ENCODE peak calls at places on chromosomes 11 and 22, in ten cellular contexts. L, S, V, U, E, A, K, Q, M and B are unnamed samples.

GRCh38 chr11:48006301-48006992 is 26.1 kb downstream of the PTPRJ start:
- DNase-seq in L (no peak), S (no peak), V (no peak), U (peak), E (no peak), A (no peak), K (no peak), Q (peak), M (no peak), B (peak)

GRCh38 chr11:93646399-93646798 is 15.1 kb upstream of the CEP295 start:
- DNase-seq in L (no peak), S (no peak), V (no peak), U (no peak), E (no peak), A (no peak), K (no peak), Q (no peak), M (no peak), B (no peak)

GRCh38 chr11:71279916-71280645 is 27.7 kb upstream of the SHANK2 start:
- DNase-seq in L (no peak), S (peak), V (no peak), U (no peak), E (no peak), A (no peak), K (no peak), Q (no peak), M (no peak), B (no peak)

GRCh38 chr11:63564056-63564784 is 1.0 kb upstream of the PLAAT2 start:
- DNase-seq in L (no peak), S (no peak), V (no peak), U (no peak), E (no peak), A (no peak), K (no peak), Q (no peak), M (no peak), B (peak)

GRCh38 chr11:68354181-68354872 is 41.9 kb downstream of the LRP5 start:
- DNase-seq in L (no peak), S (peak), V (peak), U (peak), E (peak), A (peak), K (peak), Q (peak), M (peak), B (no peak)

GRCh38 chr11:83044958-83045712 is 26.6 kb downstream of the RAB30 start:
- DNase-seq in L (no peak), S (no peak), V (no peak), U (no peak), E (no peak), A (no peak), K (no peak), Q (peak), M (no peak), B (no peak)

GRCh38 chr11:35174666-35175065 is 35.7 kb downstream of the CD44 start:
- DNase-seq in L (no peak), S (no peak), V (no peak), U (no peak), E (no peak), A (no peak), K (no peak), Q (peak), M (no peak), B (no peak)

GRCh38 chr11:110198031-110198729 is 98.2 kb downstream of the RDX start:
- DNase-seq in L (no peak), S (no peak), V (no peak), U (no peak), E (no peak), A (peak), K (no peak), Q (peak), M (no peak), B (no peak)

GRCh38 chr11:95327273-95327948 is 96.4 kb upstream of the SESN3 start:
- DNase-seq in L (no peak), S (no peak), V (no peak), U (no peak), E (no peak), A (no peak), K (no peak), Q (no peak), M (peak), B (no peak)

GRCh38 chr11:14373941-14374646 is 15.1 kb upstream of the RRAS2 start:
- DNase-seq in L (no peak), S (no peak), V (peak), U (peak), E (no peak), A (peak), K (no peak), Q (peak), M (peak), B (no peak)

GRCh38 chr11:111933872-111934271 is 3.3 kb upstream of the DIXDC1 start:
- DNase-seq in L (no peak), S (no peak), V (no peak), U (no peak), E (no peak), A (no peak), K (no peak), Q (no peak), M (no peak), B (no peak)

GRCh38 chr22:17213976-17214375 is 5.3 kb downstream of the ADA2 start:
- DNase-seq in L (no peak), S (peak), V (peak), U (peak), E (peak), A (peak), K (no peak), Q (peak), M (peak), B (peak)

GRCh38 chr22:50422961-50423815 is 51.6 kb downstream of the SBF1 start:
- DNase-seq in L (no peak), S (no peak), V (no peak), U (no peak), E (no peak), A (no peak), K (no peak), Q (no peak), M (no peak), B (no peak)

GRCh38 chr11:3684129-3684685 is 13.0 kb upstream of the CHRNA10 start:
- DNase-seq in L (no peak), S (no peak), V (no peak), U (no peak), E (no peak), A (no peak), K (no peak), Q (no peak), M (no peak), B (no peak)

GRCh38 chr11:47388697-47389576 is 10.6 kb upstream of the SPI1 start:
- DNase-seq in L (no peak), S (no peak), V (no peak), U (no peak), E (no peak), A (no peak), K (no peak), Q (no peak), M (no peak), B (no peak)

GRCh38 chr11:126407101-126407521 is 51.6 kb downstream of the ST3GAL4 start:
- DNase-seq in L (no peak), S (no peak), V (peak), U (no peak), E (no peak), A (no peak), K (no peak), Q (no peak), M (no peak), B (no peak)

GRCh38 chr11:118530180-118530682 is 761 bp upstream of the TMEM25 start:
- DNase-seq in L (no peak), S (no peak), V (no peak), U (no peak), E (no peak), A (peak), K (no peak), Q (no peak), M (peak), B (no peak)

GRCh38 chr11:60378359-60378758 is at the start of gene MS4A7:
- DNase-seq in L (no peak), S (no peak), V (peak), U (no peak), E (peak), A (peak), K (no peak), Q (no peak), M (no peak), B (peak)

GRCh38 chr22:25053153-25053805 is 100.8 kb downstream of the KIAA1671 start:
- DNase-seq in L (no peak), S (no peak), V (no peak), U (no peak), E (no peak), A (peak), K (no peak), Q (no peak), M (no peak), B (no peak)

GRCh38 chr11:60971520-60971919 is at the start of gene CD6:
- DNase-seq in L (no peak), S (no peak), V (no peak), U (no peak), E (no peak), A (no peak), K (no peak), Q (no peak), M (no peak), B (peak)

GRCh38 chr11:70327717-70328116 is 57.2 kb downstream of the PPFIA1 start:
- DNase-seq in L (no peak), S (no peak), V (no peak), U (no peak), E (no peak), A (no peak), K (no peak), Q (no peak), M (no peak), B (peak)

GRCh38 chr11:14617241-14618027 is 26.2 kb upstream of the PDE3B start:
- DNase-seq in L (no peak), S (no peak), V (no peak), U (no peak), E (no peak), A (no peak), K (no peak), Q (peak), M (no peak), B (no peak)

GRCh38 chr11:86138958-86139357 is 70.1 kb upstream of the PICALM start:
- DNase-seq in L (no peak), S (no peak), V (no peak), U (no peak), E (no peak), A (no peak), K (no peak), Q (peak), M (no peak), B (peak)

GRCh38 chr11:113874920-113875413 is 405 bp downstream of the USP28 start:
- DNase-seq in L (no peak), S (no peak), V (no peak), U (peak), E (no peak), A (peak), K (no peak), Q (no peak), M (no peak), B (peak)

GRCh38 chr11:16966633-16967346 is 47.4 kb downstream of the PLEKHA7 start:
- DNase-seq in L (no peak), S (no peak), V (no peak), U (no peak), E (no peak), A (no peak), K (no peak), Q (no peak), M (no peak), B (no peak)

GRCh38 chr11:30342736-30343166 is 19.8 kb downstream of the ARL14EP start:
- DNase-seq in L (no peak), S (no peak), V (no peak), U (no peak), E (no peak), A (no peak), K (no peak), Q (no peak), M (no peak), B (peak)

GRCh38 chr11:7332451-7332850 is 80.7 kb downstream of the SYT9 start:
- DNase-seq in L (no peak), S (no peak), V (no peak), U (no peak), E (no peak), A (no peak), K (no peak), Q (no peak), M (no peak), B (no peak)

GRCh38 chr11:73106347-73106746 is 35.8 kb downstream of the FCHSD2 start:
- DNase-seq in L (no peak), S (no peak), V (no peak), U (no peak), E (no peak), A (no peak), K (no peak), Q (no peak), M (no peak), B (no peak)

GRCh38 chr11:69816671-69817070 is 2.5 kb downstream of the FGF3 start:
- DNase-seq in L (no peak), S (no peak), V (no peak), U (no peak), E (no peak), A (no peak), K (no peak), Q (no peak), M (no peak), B (no peak)

GRCh38 chr11:134578807-134579708 is 167.0 kb upstream of the B3GAT1 start:
- DNase-seq in L (no peak), S (peak), V (no peak), U (no peak), E (no peak), A (no peak), K (no peak), Q (no peak), M (no peak), B (no peak)
- TF ChIP-seq CTCF in L (peak), S (no peak), V (no peak), U (no peak), E (peak), A (no peak), K (no peak), Q (no peak), M (no peak), B (no peak)

DNA sequence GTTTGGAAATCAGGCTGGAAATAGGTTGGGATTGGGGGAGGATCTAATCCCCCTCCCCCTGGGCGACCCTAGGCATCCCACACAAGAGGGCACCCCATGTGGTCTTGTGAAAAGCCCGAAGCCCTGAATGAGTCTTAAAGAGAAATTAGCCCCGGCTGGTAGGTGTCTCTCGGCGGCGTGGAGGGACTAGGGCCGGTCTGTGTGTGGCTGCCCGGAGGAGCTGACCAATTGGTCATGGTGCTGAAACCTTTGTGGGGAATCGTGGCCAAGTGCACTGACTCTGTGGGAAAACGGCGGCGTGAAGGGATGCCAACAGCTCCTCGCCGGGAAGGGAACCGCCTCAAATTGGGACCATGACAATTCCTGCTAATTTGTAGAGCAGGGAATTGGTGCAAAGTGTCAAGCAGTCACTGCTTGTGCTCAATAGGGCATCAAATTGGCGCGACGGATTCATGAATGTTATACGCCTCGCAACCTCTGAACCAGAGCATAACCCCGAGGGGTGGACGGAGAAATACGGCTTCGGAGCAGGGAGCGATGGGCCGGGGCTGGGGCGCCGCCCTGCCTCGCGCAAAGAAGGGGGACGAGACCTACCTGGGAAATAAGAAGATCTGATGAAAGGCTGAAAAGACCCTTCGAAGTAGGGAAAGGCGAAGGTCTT is 1.5 kb downstream of the DBX1 start:
- DNase-seq in L (no peak), S (peak), V (peak), U (peak), E (peak), A (peak), K (no peak), Q (peak), M (peak), B (peak)
- H3K4me3 ChIP-seq in L (no peak), S (no peak), V (no peak), U (no peak), E (no peak), A (no peak), K (no peak), Q (no peak), M (no peak), B (no peak)

DNA sequence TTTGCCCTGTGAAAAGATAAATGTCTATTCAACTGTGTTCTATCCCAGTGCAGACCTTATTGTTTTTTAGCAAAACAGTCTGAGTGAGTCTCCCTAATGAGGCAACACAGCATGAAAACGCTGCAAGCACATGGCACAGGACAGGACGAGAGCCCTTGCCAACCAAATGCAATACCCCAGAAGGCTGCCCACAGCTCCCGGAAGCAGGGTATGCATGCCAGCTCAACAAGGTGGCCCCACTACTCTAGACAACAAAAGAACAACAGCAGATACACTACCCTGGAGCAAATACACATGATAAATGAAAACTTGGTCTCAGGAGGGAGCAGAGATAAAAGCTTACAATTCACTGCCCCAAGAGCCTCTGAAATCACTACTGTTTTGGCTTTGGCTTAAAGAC is 785.4 kb upstream of the API5 start:
- DNase-seq in L (no peak), S (no peak), V (no peak), U (no peak), E (no peak), A (no peak), K (no peak), Q (no peak), M (no peak), B (no peak)
- TF ChIP-seq CTCF in L (no peak), S (no peak), V (no peak), U (no peak), E (no peak), A (no peak), K (no peak), Q (no peak), M (no peak), B (no peak)

GRCh38 chr11:1875093-1875785 is 16.5 kb downstream of the PRR33 start:
- DNase-seq in L (peak), S (no peak), V (peak), U (peak), E (peak), A (peak), K (no peak), Q (no peak), M (no peak), B (no peak)
- H3K4me3 ChIP-seq in L (no peak), S (no peak), V (peak), U (no peak), E (peak), A (no peak), K (no peak), Q (no peak), M (no peak), B (no peak)

GRCh38 chr11:66388746-66389386 is 17.3 kb upstream of the SLC29A2 start:
- DNase-seq in L (no peak), S (no peak), V (peak), U (no peak), E (peak), A (peak), K (no peak), Q (peak), M (peak), B (peak)
- TF ChIP-seq CTCF in L (peak), S (peak), V (peak), U (no peak), E (peak), A (peak), K (peak), Q (peak), M (peak), B (peak)

GRCh38 chr22:20117656-20118571 is 888 bp upstream of the TRMT2A start:
- DNase-seq in L (peak), S (no peak), V (peak), U (no peak), E (peak), A (peak), K (no peak), Q (peak), M (peak), B (peak)
- H3K4me3 ChIP-seq in L (peak), S (peak), V (peak), U (peak), E (peak), A (peak), K (peak), Q (peak), M (peak), B (peak)